ENCODE peak calls at places on chromosomes 3 and 15, in ten cellular contexts. One of them, this sample, is unnamed.

GRCh38 chr3:160346511-160346910 is 52.5 kb downstream of the IFT80 start:
- DNase-seq in H9: no peak
- DNase-seq in hepatocyte: no peak
- DNase-seq in CD8-positive, alpha-beta T cell: no peak
- DNase-seq in CD8-positive, alpha-beta memory T cell: no peak
- DNase-seq in esophagus squamous epithelium: no peak
- DNase-seq in cardiac muscle cell: peak; percentile 63
- DNase-seq in prostate gland: no peak
- DNase-seq in CD4-positive, CD25-positive, alpha-beta regulatory T cell: no peak
- DNase-seq in PC-3: no peak
- DNase-seq in this sample: no peak

GRCh38 chr3:28590216-28590615 is 241.6 kb upstream of the AZI2 start:
- DNase-seq in esophagus squamous epithelium: no peak
- DNase-seq in PC-3: no peak
- DNase-seq in hepatocyte: no peak
- DNase-seq in CD8-positive, alpha-beta memory T cell: no peak
- DNase-seq in CD4-positive, CD25-positive, alpha-beta regulatory T cell: no peak
- DNase-seq in cardiac muscle cell: no peak
- DNase-seq in H9: no peak
- DNase-seq in prostate gland: no peak
- DNase-seq in CD8-positive, alpha-beta T cell: no peak
- DNase-seq in this sample: no peak

GRCh38 chr15:68821190-68821897 is 649 bp upstream of the ANP32A start:
- DNase-seq in cardiac muscle cell: no peak
- DNase-seq in prostate gland: no peak
- DNase-seq in H9: no peak
- DNase-seq in CD4-positive, CD25-positive, alpha-beta regulatory T cell: no peak
- DNase-seq in CD8-positive, alpha-beta T cell: no peak
- DNase-seq in PC-3: no peak
- DNase-seq in CD8-positive, alpha-beta memory T cell: no peak
- DNase-seq in esophagus squamous epithelium: no peak
- DNase-seq in hepatocyte: no peak
- DNase-seq in this sample: no peak

GRCh38 chr3:183044547-183045229 is 54.6 kb downstream of the MCCC1 start:
- DNase-seq in PC-3: no peak
- DNase-seq in esophagus squamous epithelium: no peak
- DNase-seq in CD4-positive, CD25-positive, alpha-beta regulatory T cell: no peak
- DNase-seq in CD8-positive, alpha-beta T cell: no peak
- DNase-seq in prostate gland: no peak
- DNase-seq in CD8-positive, alpha-beta memory T cell: no peak
- DNase-seq in cardiac muscle cell: no peak
- DNase-seq in hepatocyte: no peak
- DNase-seq in H9: no peak
- DNase-seq in this sample: no peak

GRCh38 chr3:89059201-89059600 is 48.2 kb upstream of the EPHA3 start:
- DNase-seq in CD4-positive, CD25-positive, alpha-beta regulatory T cell: no peak
- DNase-seq in PC-3: peak; percentile 46
- DNase-seq in CD8-positive, alpha-beta T cell: no peak
- DNase-seq in H9: no peak
- DNase-seq in prostate gland: peak; percentile 5
- DNase-seq in cardiac muscle cell: peak; percentile 38
- DNase-seq in esophagus squamous epithelium: no peak
- DNase-seq in CD8-positive, alpha-beta memory T cell: no peak
- DNase-seq in hepatocyte: no peak
- DNase-seq in this sample: peak; percentile 52

GRCh38 chr3:117103645-117104044 is 394.1 kb downstream of the TUSC7 start:
- DNase-seq in cardiac muscle cell: no peak
- DNase-seq in H9: no peak
- DNase-seq in CD4-positive, CD25-positive, alpha-beta regulatory T cell: no peak
- DNase-seq in PC-3: no peak
- DNase-seq in CD8-positive, alpha-beta memory T cell: no peak
- DNase-seq in CD8-positive, alpha-beta T cell: no peak
- DNase-seq in prostate gland: no peak
- DNase-seq in hepatocyte: no peak
- DNase-seq in esophagus squamous epithelium: no peak
- DNase-seq in this sample: no peak

GRCh38 chr3:172087827-172088580 is 48.6 kb downstream of the FNDC3B start:
- DNase-seq in PC-3: no peak
- DNase-seq in CD8-positive, alpha-beta memory T cell: no peak
- DNase-seq in H9: no peak
- DNase-seq in esophagus squamous epithelium: no peak
- DNase-seq in hepatocyte: no peak
- DNase-seq in cardiac muscle cell: no peak
- DNase-seq in CD4-positive, CD25-positive, alpha-beta regulatory T cell: no peak
- DNase-seq in prostate gland: no peak
- DNase-seq in CD8-positive, alpha-beta T cell: no peak
- DNase-seq in this sample: peak; percentile 40

GRCh38 chr15:42498212-42499038 is 3.0 kb downstream of the SNAP23 start:
- DNase-seq in prostate gland: no peak
- DNase-seq in esophagus squamous epithelium: no peak
- DNase-seq in H9: no peak
- DNase-seq in hepatocyte: peak; percentile 23
- DNase-seq in PC-3: no peak
- DNase-seq in cardiac muscle cell: no peak
- DNase-seq in CD4-positive, CD25-positive, alpha-beta regulatory T cell: no peak
- DNase-seq in CD8-positive, alpha-beta memory T cell: no peak
- DNase-seq in CD8-positive, alpha-beta T cell: no peak
- DNase-seq in this sample: no peak

GRCh38 chr3:135229018-135229495 is 434.0 kb downstream of the EPHB1 start:
- DNase-seq in cardiac muscle cell: no peak
- DNase-seq in CD4-positive, CD25-positive, alpha-beta regulatory T cell: no peak
- DNase-seq in H9: peak; percentile 68
- DNase-seq in PC-3: no peak
- DNase-seq in hepatocyte: no peak
- DNase-seq in prostate gland: no peak
- DNase-seq in CD8-positive, alpha-beta T cell: no peak
- DNase-seq in esophagus squamous epithelium: no peak
- DNase-seq in CD8-positive, alpha-beta memory T cell: no peak
- DNase-seq in this sample: no peak

GRCh38 chr3:152305075-152305474 is 36.3 kb downstream of the MBNL1 start:
- DNase-seq in PC-3: peak; percentile 21
- DNase-seq in esophagus squamous epithelium: no peak
- DNase-seq in cardiac muscle cell: no peak
- DNase-seq in CD8-positive, alpha-beta T cell: no peak
- DNase-seq in hepatocyte: no peak
- DNase-seq in prostate gland: no peak
- DNase-seq in CD4-positive, CD25-positive, alpha-beta regulatory T cell: no peak
- DNase-seq in CD8-positive, alpha-beta memory T cell: no peak
- DNase-seq in H9: no peak
- DNase-seq in this sample: no peak

GRCh38 chr3:152300029-152300764 is 31.5 kb downstream of the MBNL1 start:
- DNase-seq in CD8-positive, alpha-beta memory T cell: no peak
- DNase-seq in PC-3: no peak
- DNase-seq in CD4-positive, CD25-positive, alpha-beta regulatory T cell: no peak
- DNase-seq in CD8-positive, alpha-beta T cell: no peak
- DNase-seq in esophagus squamous epithelium: no peak
- DNase-seq in cardiac muscle cell: no peak
- DNase-seq in H9: no peak
- DNase-seq in prostate gland: no peak
- DNase-seq in hepatocyte: no peak
- DNase-seq in this sample: no peak

GRCh38 chr3:152304160-152304559 is 35.4 kb downstream of the MBNL1 start:
- DNase-seq in prostate gland: no peak
- DNase-seq in CD8-positive, alpha-beta T cell: no peak
- DNase-seq in H9: no peak
- DNase-seq in PC-3: no peak
- DNase-seq in CD8-positive, alpha-beta memory T cell: no peak
- DNase-seq in CD4-positive, CD25-positive, alpha-beta regulatory T cell: no peak
- DNase-seq in cardiac muscle cell: no peak
- DNase-seq in esophagus squamous epithelium: no peak
- DNase-seq in hepatocyte: no peak
- DNase-seq in this sample: no peak

GRCh38 chr3:152301745-152302181 is 33.0 kb downstream of the MBNL1 start:
- DNase-seq in CD8-positive, alpha-beta memory T cell: no peak
- DNase-seq in CD8-positive, alpha-beta T cell: no peak
- DNase-seq in cardiac muscle cell: no peak
- DNase-seq in PC-3: no peak
- DNase-seq in H9: no peak
- DNase-seq in esophagus squamous epithelium: no peak
- DNase-seq in CD4-positive, CD25-positive, alpha-beta regulatory T cell: no peak
- DNase-seq in prostate gland: no peak
- DNase-seq in hepatocyte: no peak
- DNase-seq in this sample: no peak

GRCh38 chr3:152302521-152303021 is 33.8 kb downstream of the MBNL1 start:
- DNase-seq in CD8-positive, alpha-beta T cell: no peak
- DNase-seq in cardiac muscle cell: peak; percentile 87
- DNase-seq in PC-3: peak; percentile 45
- DNase-seq in CD8-positive, alpha-beta memory T cell: no peak
- DNase-seq in prostate gland: no peak
- DNase-seq in hepatocyte: peak; percentile 48
- DNase-seq in esophagus squamous epithelium: no peak
- DNase-seq in H9: no peak
- DNase-seq in CD4-positive, CD25-positive, alpha-beta regulatory T cell: no peak
- DNase-seq in this sample: no peak
- H3K27ac ChIP-seq in CD8-positive, alpha-beta T cell: no peak overlapping the region
- H3K27ac ChIP-seq in cardiac muscle cell: peak overlapping the region; percentile 38
- H3K27ac ChIP-seq in PC-3: peak overlapping the region; percentile 54
- H3K27ac ChIP-seq in CD8-positive, alpha-beta memory T cell: peak overlapping the region; percentile 20
- H3K27ac ChIP-seq in prostate gland: peak overlapping the region; percentile 31
- H3K27ac ChIP-seq in hepatocyte: peak overlapping the region; percentile 31
- H3K27ac ChIP-seq in esophagus squamous epithelium: peak overlapping the region; percentile 85
- H3K27ac ChIP-seq in H9: no peak overlapping the region
- H3K27ac ChIP-seq in CD4-positive, CD25-positive, alpha-beta regulatory T cell: peak overlapping the region; percentile 83
- H3K27ac ChIP-seq in this sample: no peak overlapping the region

GRCh38 chr3:50327943-50328691 is at the start of gene TUSC2:
- DNase-seq in CD8-positive, alpha-beta T cell: peak; percentile 89
- DNase-seq in hepatocyte: peak; percentile 99
- DNase-seq in PC-3: peak; percentile 99
- DNase-seq in prostate gland: peak; percentile 98
- DNase-seq in CD8-positive, alpha-beta memory T cell: peak; percentile 96
- DNase-seq in H9: peak; percentile 97
- DNase-seq in cardiac muscle cell: peak; percentile 97
- DNase-seq in esophagus squamous epithelium: peak; percentile 78
- DNase-seq in CD4-positive, CD25-positive, alpha-beta regulatory T cell: peak; percentile 94
- DNase-seq in this sample: peak; percentile 82

GRCh38 chr3:50325497-50326181 is 2.4 kb downstream of the TUSC2 start:
- DNase-seq in CD8-positive, alpha-beta memory T cell: no peak
- DNase-seq in prostate gland: no peak
- DNase-seq in esophagus squamous epithelium: no peak
- DNase-seq in CD4-positive, CD25-positive, alpha-beta regulatory T cell: no peak
- DNase-seq in H9: no peak
- DNase-seq in CD8-positive, alpha-beta T cell: no peak
- DNase-seq in PC-3: no peak
- DNase-seq in hepatocyte: no peak
- DNase-seq in cardiac muscle cell: no peak
- DNase-seq in this sample: no peak

GRCh38 chr3:50326182-50326541 is 1.9 kb downstream of the TUSC2 start:
- DNase-seq in CD8-positive, alpha-beta T cell: no peak
- DNase-seq in hepatocyte: no peak
- DNase-seq in PC-3: no peak
- DNase-seq in H9: no peak
- DNase-seq in prostate gland: no peak
- DNase-seq in cardiac muscle cell: no peak
- DNase-seq in CD4-positive, CD25-positive, alpha-beta regulatory T cell: no peak
- DNase-seq in CD8-positive, alpha-beta memory T cell: no peak
- DNase-seq in esophagus squamous epithelium: no peak
- DNase-seq in this sample: no peak

GRCh38 chr3:50324351-50325144 is 2.0 kb upstream of the HYAL2 start:
- DNase-seq in H9: peak; percentile 90
- DNase-seq in prostate gland: peak; percentile 56
- DNase-seq in esophagus squamous epithelium: no peak
- DNase-seq in cardiac muscle cell: peak; percentile 73
- DNase-seq in CD8-positive, alpha-beta memory T cell: peak; percentile 75
- DNase-seq in CD4-positive, CD25-positive, alpha-beta regulatory T cell: peak; percentile 46
- DNase-seq in hepatocyte: peak; percentile 84
- DNase-seq in PC-3: peak; percentile 80
- DNase-seq in CD8-positive, alpha-beta T cell: peak; percentile 51
- DNase-seq in this sample: no peak

GRCh38 chr3:50327129-50327528 is 894 bp downstream of the TUSC2 start:
- DNase-seq in prostate gland: no peak
- DNase-seq in hepatocyte: no peak
- DNase-seq in H9: no peak
- DNase-seq in cardiac muscle cell: no peak
- DNase-seq in CD8-positive, alpha-beta memory T cell: no peak
- DNase-seq in PC-3: no peak
- DNase-seq in esophagus squamous epithelium: no peak
- DNase-seq in CD8-positive, alpha-beta T cell: no peak
- DNase-seq in CD4-positive, CD25-positive, alpha-beta regulatory T cell: no peak
- DNase-seq in this sample: no peak
- H3K27ac ChIP-seq in prostate gland: peak overlapping the region; percentile 77
- H3K27ac ChIP-seq in hepatocyte: no peak overlapping the region
- H3K27ac ChIP-seq in H9: no peak overlapping the region
- H3K27ac ChIP-seq in cardiac muscle cell: no peak overlapping the region
- H3K27ac ChIP-seq in CD8-positive, alpha-beta memory T cell: peak overlapping the region; percentile 71
- H3K27ac ChIP-seq in PC-3: no peak overlapping the region
- H3K27ac ChIP-seq in esophagus squamous epithelium: peak overlapping the region; percentile 93
- H3K27ac ChIP-seq in CD8-positive, alpha-beta T cell: peak overlapping the region; percentile 80
- H3K27ac ChIP-seq in CD4-positive, CD25-positive, alpha-beta regulatory T cell: peak overlapping the region; percentile 85
- H3K27ac ChIP-seq in this sample: no peak overlapping the region

GRCh38 chr3:46565607-46566039 is 479 bp downstream of the LRRC2 start:
- DNase-seq in PC-3: no peak
- DNase-seq in CD4-positive, CD25-positive, alpha-beta regulatory T cell: no peak
- DNase-seq in CD8-positive, alpha-beta T cell: no peak
- DNase-seq in cardiac muscle cell: no peak
- DNase-seq in CD8-positive, alpha-beta memory T cell: no peak
- DNase-seq in esophagus squamous epithelium: no peak
- DNase-seq in prostate gland: no peak
- DNase-seq in hepatocyte: peak; percentile 31
- DNase-seq in H9: peak; percentile 77
- DNase-seq in this sample: no peak
- H3K27ac ChIP-seq in PC-3: no peak overlapping the region
- H3K27ac ChIP-seq in CD4-positive, CD25-positive, alpha-beta regulatory T cell: no peak overlapping the region
- H3K27ac ChIP-seq in CD8-positive, alpha-beta T cell: no peak overlapping the region
- H3K27ac ChIP-seq in cardiac muscle cell: no peak overlapping the region
- H3K27ac ChIP-seq in CD8-positive, alpha-beta memory T cell: no peak overlapping the region
- H3K27ac ChIP-seq in esophagus squamous epithelium: peak overlapping the region; percentile 64
- H3K27ac ChIP-seq in prostate gland: no peak overlapping the region
- H3K27ac ChIP-seq in hepatocyte: no peak overlapping the region
- H3K27ac ChIP-seq in H9: no peak overlapping the region
- H3K27ac ChIP-seq in this sample: no peak overlapping the region

DNA sequence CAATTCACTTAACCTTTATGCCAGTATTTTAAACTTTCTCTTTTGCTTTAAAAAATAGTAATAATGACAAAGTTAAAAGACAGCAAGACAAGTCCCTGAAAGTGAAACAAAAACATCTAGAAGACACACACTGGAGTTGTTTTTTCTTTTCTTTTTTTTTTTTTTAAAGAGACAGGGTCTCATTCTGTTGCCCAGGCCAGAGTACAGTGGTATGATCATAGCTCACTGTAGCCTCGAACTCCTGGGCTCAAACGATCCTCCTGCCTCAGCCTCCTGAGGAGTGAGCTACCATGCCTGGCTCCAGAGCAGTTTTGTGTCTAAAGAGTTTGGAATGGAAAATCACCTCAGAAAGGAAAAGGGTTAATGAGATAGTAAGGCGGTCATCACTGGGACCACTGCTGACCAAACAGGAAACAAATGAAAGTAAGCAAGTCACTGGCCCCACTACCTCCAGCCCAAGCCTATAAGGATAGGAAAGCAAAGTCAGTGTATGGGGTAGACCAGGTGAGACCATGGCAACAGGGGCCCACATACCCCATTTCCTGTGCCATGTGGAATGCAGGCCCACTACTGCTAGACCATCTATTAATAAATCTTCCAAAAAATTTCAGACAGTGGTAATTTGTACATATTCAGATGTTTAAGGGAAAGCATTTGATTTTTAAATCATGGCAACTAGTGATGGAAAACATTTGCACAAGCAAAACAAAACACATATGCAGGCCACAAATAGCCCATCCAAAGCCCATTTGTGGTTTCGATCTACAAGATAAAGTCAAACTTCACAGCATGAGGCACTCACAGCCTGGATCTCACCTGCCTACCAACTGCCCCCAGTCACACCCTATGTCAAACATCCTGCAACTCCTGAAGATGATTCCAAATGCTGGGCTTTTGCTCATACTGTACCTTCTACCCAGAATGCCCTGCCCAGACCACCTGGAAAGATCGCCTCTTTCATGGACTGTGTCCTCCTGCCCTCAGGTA is 62.6 kb downstream of the OSBPL10 start:
- DNase-seq in hepatocyte: no peak
- DNase-seq in CD4-positive, CD25-positive, alpha-beta regulatory T cell: no peak
- DNase-seq in prostate gland: no peak
- DNase-seq in esophagus squamous epithelium: no peak
- DNase-seq in PC-3: no peak
- DNase-seq in cardiac muscle cell: peak; percentile 20
- DNase-seq in CD8-positive, alpha-beta memory T cell: no peak
- DNase-seq in CD8-positive, alpha-beta T cell: no peak
- DNase-seq in H9: no peak
- DNase-seq in this sample: no peak
- H3K27ac ChIP-seq in hepatocyte: no peak overlapping the region
- H3K27ac ChIP-seq in CD4-positive, CD25-positive, alpha-beta regulatory T cell: no peak overlapping the region
- H3K27ac ChIP-seq in prostate gland: no peak overlapping the region
- H3K27ac ChIP-seq in esophagus squamous epithelium: peak overlapping the region; percentile 53
- H3K27ac ChIP-seq in PC-3: no peak overlapping the region
- H3K27ac ChIP-seq in cardiac muscle cell: no peak overlapping the region
- H3K27ac ChIP-seq in CD8-positive, alpha-beta memory T cell: no peak overlapping the region
- H3K27ac ChIP-seq in CD8-positive, alpha-beta T cell: no peak overlapping the region
- H3K27ac ChIP-seq in H9: peak overlapping the region; percentile 24
- H3K27ac ChIP-seq in this sample: no peak overlapping the region